ENCODE peak calls at places on chromosome 18, in four cellular contexts. G is K562, E is A549, X is HepG2. J is an unnamed sample.

GRCh38 chr18:2515408-2515807 is 55.9 kb downstream of the METTL4 start:
- DNase-seq in G (no peak), E (peak), X (no peak), J (no peak)

GRCh38 chr18:51417643-51418483 is 220.4 kb upstream of the MEX3C start:
- DNase-seq in G (no peak), E (no peak), X (no peak), J (peak)

GRCh38 chr18:60861575-60861974 is 471.7 kb upstream of the CDH20 start:
- DNase-seq in G (no peak), E (no peak), X (no peak), J (no peak)

GRCh38 chr18:74063023-74063422 is 84.6 kb downstream of the FBXO15 start:
- DNase-seq in G (peak), E (no peak), X (no peak), J (no peak)

GRCh38 chr18:57141208-57142129 is 5.4 kb upstream of the BOD1L2 start:
- DNase-seq in G (peak), E (no peak), X (peak), J (no peak)

GRCh38 chr18:66523219-66523991 is 80.5 kb downstream of the CDH19 start:
- DNase-seq in G (no peak), E (peak), X (peak), J (no peak)

GRCh38 chr18:3450358-3451107 is 561 bp downstream of the TGIF1 start:
- DNase-seq in G (peak), E (peak), X (no peak), J (no peak)

GRCh38 chr18:51196116-51196810 is 1.2 kb downstream of the MEX3C start:
- DNase-seq in G (peak), E (no peak), X (no peak), J (peak)

GRCh38 chr18:61892683-61893303 is at the start of gene RNF152:
- DNase-seq in G (no peak), E (no peak), X (no peak), J (peak)

GRCh38 chr18:76882186-76882585 is 59.8 kb downstream of the ZNF236 start:
- DNase-seq in G (no peak), E (no peak), X (no peak), J (no peak)

GRCh38 chr18:39624934-39625333 is 2059.3 kb upstream of the CELF4 start:
- DNase-seq in G (no peak), E (no peak), X (no peak), J (no peak)

GRCh38 chr18:32019251-32019943 is 772 bp downstream of the RNF125 start:
- DNase-seq in G (peak), E (peak), X (peak), J (peak)

GRCh38 chr18:50429207-50429948 is 54.5 kb downstream of the SKA1 start:
- DNase-seq in G (peak), E (peak), X (peak), J (no peak)

GRCh38 chr18:5895886-5896740 is 791 bp upstream of the TMEM200C start:
- DNase-seq in G (no peak), E (no peak), X (no peak), J (peak)

GRCh38 chr18:12485479-12486105 is 77.9 kb downstream of the PRELID3A start:
- DNase-seq in G (no peak), E (no peak), X (no peak), J (no peak)

GRCh38 chr18:45775241-45775676 is 50.2 kb upstream of the SIGLEC15 start:
- DNase-seq in G (peak), E (peak), X (no peak), J (peak)

GRCh38 chr18:56645415-56646016 is 5.6 kb upstream of the WDR7 start:
- DNase-seq in G (peak), E (peak), X (no peak), J (no peak)

GRCh38 chr18:56678836-56679565 is 27.8 kb downstream of the WDR7 start:
- DNase-seq in G (no peak), E (no peak), X (peak), J (no peak)

GRCh38 chr18:33833847-33834246 is 255.8 kb downstream of the ASXL3 start:
- DNase-seq in G (no peak), E (no peak), X (no peak), J (no peak)

GRCh38 chr18:37481491-37481890 is 84.1 kb downstream of the CELF4 start:
- DNase-seq in G (no peak), E (no peak), X (no peak), J (no peak)

GRCh38 chr18:41072946-41073345 is 882.1 kb upstream of the PIK3C3 start:
- DNase-seq in G (no peak), E (no peak), X (no peak), J (no peak)

GRCh38 chr18:49018961-49019445 is 68.2 kb upstream of the SMAD7 start:
- DNase-seq in G (no peak), E (no peak), X (no peak), J (no peak)

GRCh38 chr18:49849331-49850217 is 36.2 kb upstream of the ACAA2 start:
- DNase-seq in G (peak), E (peak), X (peak), J (peak)

GRCh38 chr18:62799977-62800376 is 84.6 kb downstream of the PHLPP1 start:
- DNase-seq in G (no peak), E (no peak), X (no peak), J (no peak)

GRCh38 chr18:5604778-5605177 is 61.0 kb upstream of the EPB41L3 start:
- DNase-seq in G (no peak), E (no peak), X (no peak), J (no peak)

GRCh38 chr18:48896875-48897511 is 53.8 kb downstream of the SMAD7 start:
- DNase-seq in G (peak), E (peak), X (peak), J (peak)

DNA sequence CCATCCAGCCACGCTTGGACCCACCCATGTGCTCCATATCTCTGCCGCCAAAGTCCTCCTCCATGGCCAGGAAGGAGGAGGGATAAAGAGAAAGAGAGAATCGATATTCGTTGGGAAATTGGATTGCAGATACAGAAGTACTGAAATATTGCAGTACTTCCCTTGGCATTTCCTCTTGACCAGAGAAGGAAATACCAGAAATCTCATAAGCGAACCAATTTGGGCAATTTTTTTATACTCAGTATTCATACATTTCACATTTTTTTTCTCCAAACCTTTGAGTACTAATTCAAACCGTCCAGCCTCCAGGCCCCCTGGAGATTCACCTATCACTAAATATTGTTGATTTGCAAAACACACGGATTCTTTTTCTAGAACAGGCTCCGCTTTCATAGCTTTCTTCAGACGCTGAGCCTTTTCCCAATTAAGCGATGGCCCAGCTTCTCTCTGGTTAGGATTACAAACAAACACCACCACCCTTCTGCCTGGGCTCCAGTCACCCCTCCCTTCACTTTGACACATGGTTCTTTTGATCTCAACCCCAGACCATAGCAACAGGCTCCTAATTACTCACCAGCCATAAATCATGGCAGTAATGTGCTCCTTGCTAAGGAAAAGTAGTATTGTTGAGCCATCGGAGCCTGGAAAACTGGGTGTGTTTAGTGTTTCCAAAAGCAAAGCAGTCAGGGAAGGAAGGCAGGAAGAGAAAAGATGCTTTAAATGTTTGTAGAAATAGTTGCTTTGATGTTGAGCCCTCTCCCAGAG is 138.3 kb upstream of the CCDC68 start:
- DNase-seq in G (peak), E (peak), X (no peak), J (no peak)
- TF ChIP-seq HMGXB4 in G (no peak), E (no peak), X (no peak), J (no peak)

GRCh38 chr18:23967321-23968089 is 47.0 kb upstream of the TTC39C start:
- DNase-seq in G (no peak), E (no peak), X (no peak), J (no peak)
- TF ChIP-seq HMGXB4 in G (no peak), E (no peak), X (no peak), J (no peak)

GRCh38 chr18:24913507-24914147 is 438.3 kb downstream of the ZNF521 start:
- DNase-seq in G (no peak), E (no peak), X (no peak), J (no peak)

GRCh38 chr18:24917767-24918166 is 434.2 kb downstream of the ZNF521 start:
- DNase-seq in G (no peak), E (no peak), X (no peak), J (no peak)

GRCh38 chr18:24914685-24915267 is 437.2 kb downstream of the ZNF521 start:
- DNase-seq in G (no peak), E (no peak), X (no peak), J (no peak)

GRCh38 chr18:24915547-24915946 is 436.4 kb downstream of the ZNF521 start:
- DNase-seq in G (no peak), E (no peak), X (no peak), J (no peak)

GRCh38 chr18:24914148-24914525 is 437.8 kb downstream of the ZNF521 start:
- DNase-seq in G (no peak), E (no peak), X (no peak), J (no peak)
- TF ChIP-seq HMGXB4 in G (no peak), E (no peak), X (no peak), J (no peak)

GRCh38 chr18:75213610-75214009 is 3.0 kb downstream of the TSHZ1 start:
- DNase-seq in G (no peak), E (no peak), X (no peak), J (no peak)
- TF ChIP-seq HMGXB4 in G (no peak), E (no peak), X (no peak), J (no peak)

GRCh38 chr18:70384181-70384790 is 95.4 kb downstream of the SOCS6 start:
- DNase-seq in G (peak), E (peak), X (peak), J (no peak)
- TF ChIP-seq HMGXB4 in G (no peak), E (no peak), X (no peak), J (no peak)

DNA sequence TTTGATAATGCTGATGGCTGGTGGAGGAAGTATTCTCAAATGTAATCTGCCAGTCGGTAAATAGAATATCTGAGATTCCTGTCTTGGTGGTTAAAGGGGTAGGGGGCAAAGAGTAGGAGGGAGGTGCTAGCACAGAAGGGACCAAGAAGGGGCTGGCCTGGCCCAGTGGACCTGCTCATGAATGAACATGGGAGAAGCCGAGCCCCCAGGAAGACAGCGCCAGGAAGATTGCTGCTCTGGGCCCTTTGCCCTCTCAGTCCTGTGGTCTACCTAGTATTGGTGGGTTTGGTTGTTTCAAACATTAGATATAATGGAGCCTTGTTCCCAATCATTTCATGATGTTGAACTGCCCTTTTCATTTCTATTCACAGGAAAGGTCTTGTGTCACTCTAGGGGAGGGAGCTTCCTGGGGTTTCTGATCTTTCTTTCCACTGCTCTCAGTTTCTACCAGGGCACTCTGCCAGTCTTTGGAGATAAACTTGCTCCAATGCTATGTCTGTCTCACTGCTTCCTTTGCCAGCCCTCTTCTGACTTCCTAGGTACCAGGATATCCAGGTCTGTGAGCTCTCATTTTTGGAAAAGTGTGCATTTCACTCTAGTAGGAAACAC is 5.3 kb upstream of the MOCOS start:
- DNase-seq in G (no peak), E (no peak), X (peak), J (no peak)
- TF ChIP-seq HMGXB4 in G (no peak), E (no peak), X (no peak), J (no peak)

GRCh38 chr18:8706545-8706980 is 1.2 kb downstream of the MTCL1 start:
- DNase-seq in G (no peak), E (no peak), X (no peak), J (peak)

GRCh38 chr18:8705941-8706544 is 687 bp downstream of the MTCL1 start:
- DNase-seq in G (no peak), E (no peak), X (no peak), J (peak)

GRCh38 chr18:8704361-8705279 is 736 bp upstream of the MTCL1 start:
- DNase-seq in G (peak), E (peak), X (peak), J (peak)

GRCh38 chr18:8703781-8704301 is 1.5 kb upstream of the MTCL1 start:
- DNase-seq in G (no peak), E (no peak), X (peak), J (no peak)

DNA sequence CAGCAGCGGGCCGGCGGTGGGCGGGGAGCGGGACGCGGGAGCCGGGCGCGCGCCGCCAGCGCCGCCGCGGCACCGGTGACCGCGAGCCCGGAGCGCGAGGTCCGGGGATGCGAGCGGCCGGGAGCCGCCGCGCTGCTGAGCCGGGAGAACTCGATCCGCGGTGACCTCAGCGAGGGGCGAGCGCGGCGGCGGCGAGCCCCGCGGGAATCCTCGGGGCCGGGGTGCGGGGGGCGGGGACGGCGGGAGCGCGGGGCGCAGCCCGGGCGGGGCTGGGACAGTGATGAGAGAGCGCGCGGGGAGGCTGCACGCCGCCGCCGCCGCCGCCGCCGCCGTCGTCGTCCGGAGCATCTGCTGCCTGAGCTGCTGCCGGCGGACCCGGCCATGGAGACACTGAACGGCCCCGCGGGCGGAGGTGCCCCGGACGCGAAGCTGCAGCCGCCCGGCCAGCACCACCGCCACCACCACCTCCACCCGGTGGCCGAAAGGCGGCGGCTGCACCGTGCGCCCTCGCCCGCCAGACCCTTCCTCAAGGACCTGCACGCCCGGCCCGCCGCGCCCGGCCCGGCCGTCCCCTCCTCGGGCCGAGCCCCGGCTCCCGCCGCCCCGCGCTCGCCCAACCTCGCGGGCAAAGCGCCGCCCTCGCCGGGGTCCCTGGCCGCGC is at the start of gene MTCL1:
- DNase-seq in G (peak), E (peak), X (no peak), J (peak)
- TF ChIP-seq HMGXB4 in G (no peak), E (no peak), X (no peak), J (no peak)

DNA sequence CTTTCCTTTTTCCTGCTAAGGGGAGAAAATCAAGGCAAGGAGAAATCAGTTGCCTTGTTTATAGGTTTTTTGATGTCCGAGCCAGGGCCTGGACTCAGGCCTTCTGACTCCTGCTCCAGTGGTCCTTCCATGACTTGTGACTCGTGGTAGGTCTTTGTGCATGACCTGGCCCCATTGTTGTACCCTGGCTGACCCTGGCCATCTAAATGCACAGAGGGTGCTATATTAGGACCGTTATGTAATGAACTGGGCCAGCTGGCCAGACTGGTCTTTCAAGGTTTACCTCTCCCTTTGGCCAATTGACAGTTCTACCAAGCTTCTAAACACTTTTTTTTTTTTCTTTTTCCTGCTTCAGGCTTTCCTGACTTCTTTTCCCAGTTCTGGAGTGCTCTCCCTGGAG is 81.1 kb downstream of the SETBP1 start:
- DNase-seq in G (no peak), E (no peak), X (no peak), J (no peak)
- TF ChIP-seq HMGXB4 in G (no peak), E (no peak), X (no peak), J (no peak)

GRCh38 chr18:78586596-78586995 is 393.0 kb upstream of the SALL3 start:
- DNase-seq in G (no peak), E (no peak), X (no peak), J (no peak)
- TF ChIP-seq HMGXB4 in G (no peak), E (no peak), X (no peak), J (no peak)

GRCh38 chr18:9575558-9575957 is 38.8 kb downstream of the PPP4R1 start:
- DNase-seq in G (peak), E (peak), X (peak), J (peak)
- TF ChIP-seq HMGXB4 in G (no peak), E (no peak), X (no peak), J (no peak)